ENCODE peak calls at places on chromosome 9, in seven cellular contexts. K, E, N, C, O, M and B are unnamed samples.

GRCh38 chr9:114178756-114179450 is 23.6 kb downstream of the COL27A1 start:
- DNase-seq in E (peak), N (no peak), C (no peak), K (no peak), M (peak), O (no peak), B (no peak)

GRCh38 chr9:4301971-4302427 is 2.1 kb upstream of the GLIS3 start:
- DNase-seq in O (peak), N (peak), K (no peak), E (peak), M (peak), C (no peak), B (no peak)

GRCh38 chr9:17082343-17082742 is 52.5 kb upstream of the CNTLN start:
- DNase-seq in N (no peak), C (peak), M (no peak), K (no peak), O (peak), E (no peak), B (no peak)

GRCh38 chr9:137465000-137465769 is 6.1 kb upstream of the NSMF start:
- DNase-seq in K (no peak), N (no peak), E (peak), M (peak), C (no peak), O (no peak), B (no peak)

GRCh38 chr9:94168203-94169000 is 84.1 kb downstream of the PTPDC1 start:
- DNase-seq in C (no peak), N (no peak), M (no peak), K (no peak), E (no peak), O (no peak), B (no peak)

GRCh38 chr9:101791938-101792337 is 53.5 kb upstream of the GRIN3A start:
- DNase-seq in N (peak), C (peak), E (no peak), K (no peak), O (peak), M (no peak), B (no peak)

GRCh38 chr9:9523476-9523875 is 1089.3 kb downstream of the PTPRD start:
- DNase-seq in O (no peak), E (no peak), K (no peak), M (no peak), C (no peak), N (no peak), B (no peak)

GRCh38 chr9:97853844-97854695 is 1.0 kb downstream of the FOXE1 start:
- DNase-seq in K (no peak), N (no peak), M (no peak), O (peak), E (no peak), C (no peak), B (peak)

GRCh38 chr9:126674365-126675146 is 60.8 kb downstream of the LMX1B start:
- DNase-seq in N (no peak), C (no peak), E (no peak), K (no peak), O (no peak), M (no peak), B (no peak)

GRCh38 chr9:89554307-89554706 is 50.5 kb upstream of the GADD45G start:
- DNase-seq in E (no peak), C (no peak), O (no peak), K (no peak), M (no peak), N (no peak), B (no peak)

GRCh38 chr9:91814681-91815212 is 135.3 kb downstream of the ROR2 start:
- DNase-seq in E (peak), C (no peak), N (no peak), O (no peak), K (no peak), M (no peak), B (no peak)

GRCh38 chr9:129981180-129981907 is 61.6 kb downstream of the FNBP1 start:
- DNase-seq in M (peak), K (no peak), C (no peak), N (peak), E (peak), O (peak), B (no peak)

GRCh38 chr9:5265939-5266338 is 34.7 kb downstream of the INSL4 start:
- DNase-seq in K (no peak), M (no peak), C (no peak), E (no peak), O (no peak), N (no peak), B (no peak)

GRCh38 chr9:93600504-93600903 is 24.1 kb downstream of the PHF2 start:
- DNase-seq in C (no peak), N (peak), M (no peak), E (no peak), K (no peak), O (no peak), B (no peak)

GRCh38 chr9:82325907-82326306 is 337.3 kb downstream of the SPATA31D1 start:
- DNase-seq in M (no peak), K (no peak), N (no peak), E (no peak), O (no peak), C (no peak), B (no peak)

GRCh38 chr9:128705051-128705965 is 3.0 kb downstream of the PKN3 start:
- DNase-seq in K (no peak), C (no peak), E (no peak), O (no peak), N (no peak), M (peak), B (no peak)

GRCh38 chr9:94017939-94018531 is 62.9 kb upstream of the BARX1 start:
- DNase-seq in O (peak), M (no peak), N (no peak), E (no peak), K (no peak), C (no peak), B (no peak)

GRCh38 chr9:86714976-86715375 is 232.3 kb downstream of the GAS1 start:
- DNase-seq in K (no peak), M (no peak), E (no peak), N (no peak), C (no peak), O (peak), B (no peak)

GRCh38 chr9:104633976-104634520 is 16.0 kb upstream of the OR13C9 start:
- DNase-seq in K (no peak), O (no peak), M (no peak), C (no peak), N (no peak), E (no peak), B (no peak)

GRCh38 chr9:120608421-120608820 is 28.5 kb upstream of the CDK5RAP2 start:
- DNase-seq in K (no peak), N (no peak), C (no peak), O (no peak), E (no peak), M (no peak), B (no peak)

GRCh38 chr9:116073826-116074225 is 79.8 kb upstream of the PAPPA start:
- DNase-seq in K (no peak), O (no peak), C (no peak), N (no peak), M (no peak), E (no peak), B (no peak)

GRCh38 chr9:105690742-105691141 is 3.6 kb upstream of the TMEM38B start:
- DNase-seq in O (peak), N (no peak), E (no peak), M (no peak), C (no peak), K (no peak), B (no peak)
- TF ChIP-seq CTCF in O (peak), N (peak), E (peak), M (peak), C (peak), K (peak), B (peak)

DNA sequence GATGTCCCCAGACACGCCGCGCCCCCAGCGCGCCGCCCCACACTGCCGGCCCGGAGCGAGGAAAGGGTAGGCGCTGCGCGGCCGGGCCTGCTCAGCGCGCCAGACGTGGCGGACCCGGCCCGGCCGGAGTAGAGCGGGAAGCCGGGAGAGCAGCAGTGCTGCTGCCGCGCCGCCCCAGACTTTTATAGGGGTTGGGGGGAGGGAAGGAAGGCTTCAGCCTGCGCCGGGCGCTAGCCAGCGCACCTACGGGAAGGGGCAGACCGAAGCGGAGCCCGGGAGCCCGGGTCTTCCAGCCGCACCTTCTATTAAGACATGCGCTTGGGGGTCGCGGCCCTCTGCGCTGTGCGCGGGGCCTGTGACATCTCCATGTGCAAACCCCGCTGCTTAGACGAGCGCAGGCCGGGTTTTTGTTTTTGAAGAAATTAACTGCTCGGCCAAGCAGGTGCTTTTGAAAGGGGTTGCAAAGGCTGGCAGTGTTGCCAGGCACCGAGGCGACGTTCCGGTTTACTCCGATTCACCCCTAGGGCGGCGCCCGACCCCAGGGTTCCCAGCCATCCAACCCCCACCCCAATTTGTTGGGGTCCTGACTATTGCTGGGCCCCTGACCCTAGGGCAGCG is 361 bp upstream of the PAX5 start:
- DNase-seq in E (no peak), N (peak), K (no peak), M (no peak), O (no peak), C (no peak), B (no peak)
- TF ChIP-seq CTCF in E (no peak), N (no peak), K (no peak), M (no peak), O (no peak), C (peak), B (peak)

GRCh38 chr9:69293186-69293585 is 31.8 kb upstream of the ENTREP1 start:
- DNase-seq in E (no peak), N (no peak), O (no peak), M (no peak), C (no peak), K (no peak), B (no peak)

GRCh38 chr9:69295872-69296562 is 29.0 kb upstream of the ENTREP1 start:
- DNase-seq in N (no peak), E (peak), M (peak), O (peak), C (no peak), K (no peak), B (no peak)

GRCh38 chr9:69297300-69297980 is 27.6 kb upstream of the ENTREP1 start:
- DNase-seq in O (no peak), M (no peak), C (no peak), N (no peak), K (no peak), E (no peak), B (no peak)

DNA sequence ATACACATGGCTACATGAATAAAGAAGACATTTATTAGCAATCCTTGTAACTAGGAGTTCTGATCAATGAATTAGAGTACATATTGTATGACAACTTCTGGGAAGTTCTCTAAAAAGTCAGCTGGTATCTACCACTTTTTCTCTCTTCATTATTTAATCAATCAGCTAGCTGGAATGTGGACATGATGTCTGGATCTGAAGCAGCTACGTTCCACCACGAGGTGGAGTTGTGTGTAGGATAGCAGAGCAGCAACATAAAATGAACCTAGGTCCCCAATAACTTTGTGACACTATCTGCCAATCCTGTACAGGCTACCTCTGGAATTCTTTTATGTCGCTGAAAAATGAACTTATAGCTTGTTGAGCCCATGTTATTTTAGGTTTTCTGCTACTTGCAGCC is 32.9 kb upstream of the ENTREP1 start:
- DNase-seq in O (no peak), N (no peak), E (no peak), M (no peak), K (no peak), C (no peak), B (no peak)
- TF ChIP-seq CTCF in O (no peak), N (no peak), E (no peak), M (no peak), K (peak), C (no peak), B (no peak)

DNA sequence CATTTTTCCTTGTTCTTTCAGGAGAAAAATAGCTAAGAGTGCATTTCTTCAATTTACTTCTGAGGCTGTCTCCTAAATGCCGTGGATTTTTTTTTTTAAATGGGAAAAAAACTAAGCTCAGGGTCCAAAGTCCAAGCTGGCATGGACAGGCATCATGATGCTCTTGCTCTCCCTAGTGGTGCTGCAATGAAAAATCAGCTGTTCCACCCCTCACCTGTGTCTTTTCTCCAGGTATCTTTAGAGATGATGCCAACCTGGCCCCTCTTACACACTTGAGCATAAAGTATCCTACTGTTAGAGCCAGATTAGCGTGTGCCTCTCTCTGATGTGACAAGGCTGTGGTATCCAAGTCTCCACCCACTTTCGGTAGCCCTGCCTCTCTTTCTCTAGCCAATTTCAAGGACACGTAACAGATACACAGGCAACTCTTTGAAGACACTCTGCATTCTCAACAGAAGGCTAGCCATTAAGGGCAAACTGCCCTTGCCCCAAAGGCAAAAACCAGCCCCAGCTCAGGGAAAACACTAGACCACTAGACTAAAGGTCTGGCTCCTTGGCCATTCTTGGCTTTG is 208.8 kb downstream of the SAXO1 start:
- DNase-seq in N (peak), K (no peak), O (no peak), M (no peak), E (no peak), C (no peak), B (no peak)
- TF ChIP-seq CTCF in N (no peak), K (peak), O (peak), M (peak), E (peak), C (peak), B (peak)

GRCh38 chr9:132008871-132009812 is 70.5 kb downstream of the MED27 start:
- DNase-seq in C (no peak), O (no peak), K (no peak), E (no peak), N (no peak), M (no peak), B (no peak)

GRCh38 chr9:132005896-132006295 is 73.8 kb downstream of the MED27 start:
- DNase-seq in E (no peak), O (peak), M (no peak), N (no peak), K (no peak), C (no peak), B (no peak)

GRCh38 chr9:132006657-132007370 is 72.9 kb downstream of the MED27 start:
- DNase-seq in N (no peak), K (no peak), O (peak), E (no peak), C (no peak), M (no peak), B (no peak)

GRCh38 chr9:132008184-132008781 is 71.4 kb downstream of the MED27 start:
- DNase-seq in M (no peak), N (no peak), C (no peak), E (no peak), K (no peak), O (peak), B (no peak)

DNA sequence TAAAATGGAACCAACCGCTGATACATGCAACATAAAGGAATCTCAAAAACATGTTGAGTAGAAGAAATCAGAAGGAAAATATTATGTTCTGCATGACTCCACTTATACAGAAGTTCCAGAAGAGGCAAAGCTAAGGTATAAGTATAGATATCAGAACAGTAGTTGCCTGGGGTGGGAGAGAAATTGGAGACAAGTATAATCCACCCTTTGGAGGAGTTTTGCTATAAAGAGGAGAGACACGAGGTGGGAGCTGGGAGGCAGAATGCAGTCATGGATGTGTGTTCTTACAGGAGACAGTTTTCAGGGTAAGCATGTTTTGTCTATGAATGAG is 72.3 kb downstream of the MED27 start:
- DNase-seq in E (no peak), M (no peak), C (no peak), K (no peak), O (no peak), N (no peak), B (no peak)
- TF ChIP-seq CTCF in E (no peak), M (no peak), C (no peak), K (no peak), O (no peak), N (no peak), B (no peak)

GRCh38 chr9:75713373-75713772 is 177.1 kb upstream of the PCSK5 start:
- DNase-seq in O (no peak), E (no peak), C (no peak), K (no peak), M (no peak), N (no peak), B (no peak)

GRCh38 chr9:75715360-75715759 is 175.1 kb upstream of the PCSK5 start:
- DNase-seq in E (no peak), C (no peak), N (no peak), M (no peak), O (peak), K (no peak), B (no peak)

GRCh38 chr9:75712690-75713089 is 177.8 kb upstream of the PCSK5 start:
- DNase-seq in N (no peak), E (no peak), M (no peak), O (no peak), C (no peak), K (no peak), B (no peak)

DNA sequence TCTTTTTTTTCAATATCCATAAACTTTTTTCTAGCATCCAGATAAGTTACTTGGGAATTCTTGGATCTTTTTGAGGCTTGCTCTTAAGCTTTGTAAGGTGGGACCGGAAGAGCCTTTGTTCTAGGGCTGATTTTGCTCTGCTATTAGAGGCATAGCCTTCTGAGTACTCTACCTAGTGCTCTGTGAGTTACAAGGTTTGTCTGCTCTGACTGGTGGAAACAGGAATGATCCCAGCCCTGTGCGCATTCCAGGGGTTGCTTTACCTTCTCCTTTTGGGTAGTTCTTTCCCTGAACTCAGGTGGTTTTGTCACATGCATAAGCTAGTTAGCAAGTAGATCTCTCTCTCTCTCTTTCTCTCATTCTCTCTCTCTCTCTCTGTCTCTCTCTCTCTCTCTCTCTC is 180.8 kb upstream of the PCSK5 start:
- DNase-seq in O (no peak), E (no peak), C (no peak), M (no peak), K (no peak), N (no peak), B (no peak)
- TF ChIP-seq CTCF in O (no peak), E (no peak), C (no peak), M (no peak), K (no peak), N (no peak), B (no peak)

GRCh38 chr9:20625003-20625349 is 2.7 kb upstream of the MLLT3 start:
- DNase-seq in N (no peak), M (no peak), C (no peak), K (no peak), E (no peak), O (no peak), B (no peak)
- TF ChIP-seq CTCF in N (no peak), M (no peak), C (no peak), K (peak), E (no peak), O (no peak), B (no peak)

GRCh38 chr9:33817327-33818166 is 587 bp downstream of the UBE2R2 start:
- DNase-seq in M (peak), O (peak), K (no peak), N (peak), E (peak), C (peak), B (no peak)
- TF ChIP-seq CTCF in M (peak), O (peak), K (no peak), N (no peak), E (peak), C (peak), B (no peak)

GRCh38 chr9:134328841-134329575 is 2.8 kb downstream of the RXRA start:
- DNase-seq in C (no peak), O (peak), K (no peak), N (peak), M (peak), E (peak), B (no peak)
- TF ChIP-seq CTCF in C (no peak), O (no peak), K (no peak), N (no peak), M (peak), E (no peak), B (no peak)

GRCh38 chr9:77532607-77533006 is 115.5 kb downstream of the GNA14 start:
- DNase-seq in K (no peak), O (no peak), M (no peak), C (no peak), E (no peak), N (no peak), B (no peak)

GRCh38 chr9:77533678-77534077 is 114.4 kb downstream of the GNA14 start:
- DNase-seq in C (no peak), O (no peak), N (peak), E (no peak), K (no peak), M (no peak), B (no peak)

DNA sequence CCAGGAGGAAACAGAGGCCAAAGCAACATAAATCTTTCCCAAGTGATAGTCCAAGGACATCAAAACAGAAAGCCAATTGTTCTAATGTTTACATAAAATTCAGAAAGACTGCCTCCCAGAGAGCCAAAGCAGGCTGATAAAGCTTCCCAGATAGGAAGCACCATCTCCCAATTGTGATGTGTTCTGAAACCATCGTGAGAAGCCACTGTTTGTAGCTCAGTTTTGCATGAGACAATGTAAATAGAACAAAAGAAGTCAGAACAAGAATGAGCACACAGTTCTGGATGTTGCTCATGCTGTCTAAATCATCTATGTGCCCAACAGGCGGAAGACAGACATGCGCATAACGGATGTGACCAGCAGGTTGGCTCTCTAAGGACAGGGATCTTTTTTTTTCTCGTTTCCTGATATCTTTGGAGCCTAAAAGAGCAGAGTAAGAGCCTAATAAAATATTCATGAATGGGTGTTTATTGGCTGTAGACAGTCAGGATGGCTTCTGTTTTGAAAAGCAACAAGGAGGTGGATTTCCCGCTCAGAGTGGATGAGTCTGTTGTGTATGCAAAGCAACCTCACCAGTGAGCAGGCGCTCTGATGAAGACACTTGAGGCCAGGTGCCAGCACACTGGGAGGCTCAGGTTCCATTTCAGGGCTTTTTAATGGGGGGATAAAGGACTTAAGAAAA is 113.6 kb downstream of the GNA14 start:
- DNase-seq in K (no peak), O (no peak), E (no peak), M (no peak), C (no peak), N (no peak), B (no peak)
- TF ChIP-seq CTCF in K (no peak), O (no peak), E (no peak), M (no peak), C (no peak), N (no peak), B (no peak)